ENCODE peak calls at places on chromosomes 1 and 21, in nine cellular contexts. One of them, this sample, is unnamed.

GRCh38 chr1:98003442-98003841 is 82.6 kb upstream of the DPYD start:
- DNase-seq in A673: peak
- DNase-seq in type B pancreatic cell: no peak
- DNase-seq in mesothelial cell of epicardium: no peak
- DNase-seq in GM13976: no peak
- DNase-seq in astrocyte of the spinal cord: no peak
- DNase-seq in body of pancreas: no peak
- DNase-seq in uterus: no peak
- DNase-seq in esophagus squamous epithelium: no peak
- DNase-seq in this sample: no peak

GRCh38 chr21:44425307-44425894 is 29.9 kb upstream of the LRRC3 start:
- DNase-seq in A673: no peak
- DNase-seq in astrocyte of the spinal cord: no peak
- DNase-seq in esophagus squamous epithelium: no peak
- DNase-seq in body of pancreas: peak
- DNase-seq in GM13976: no peak
- DNase-seq in uterus: no peak
- DNase-seq in mesothelial cell of epicardium: no peak
- DNase-seq in type B pancreatic cell: no peak
- DNase-seq in this sample: peak

GRCh38 chr1:225770586-225771248 is 6.9 kb upstream of the SRP9 start:
- DNase-seq in uterus: no peak
- DNase-seq in type B pancreatic cell: no peak
- DNase-seq in mesothelial cell of epicardium: no peak
- DNase-seq in astrocyte of the spinal cord: no peak
- DNase-seq in esophagus squamous epithelium: no peak
- DNase-seq in A673: no peak
- DNase-seq in body of pancreas: no peak
- DNase-seq in GM13976: no peak
- DNase-seq in this sample: peak

GRCh38 chr1:235911876-235912275 is 45.2 kb upstream of the LYST start:
- DNase-seq in uterus: no peak
- DNase-seq in type B pancreatic cell: no peak
- DNase-seq in mesothelial cell of epicardium: no peak
- DNase-seq in esophagus squamous epithelium: no peak
- DNase-seq in GM13976: no peak
- DNase-seq in A673: no peak
- DNase-seq in body of pancreas: no peak
- DNase-seq in astrocyte of the spinal cord: no peak
- DNase-seq in this sample: no peak

GRCh38 chr1:119859647-119860046 is 36.7 kb downstream of the ADAM30 start:
- DNase-seq in esophagus squamous epithelium: no peak
- DNase-seq in A673: peak
- DNase-seq in astrocyte of the spinal cord: peak
- DNase-seq in GM13976: no peak
- DNase-seq in type B pancreatic cell: no peak
- DNase-seq in uterus: no peak
- DNase-seq in body of pancreas: no peak
- DNase-seq in mesothelial cell of epicardium: no peak
- DNase-seq in this sample: no peak

GRCh38 chr21:30306821-30307330 is 13.2 kb downstream of the KRTAP26-1 start:
- DNase-seq in astrocyte of the spinal cord: no peak
- DNase-seq in type B pancreatic cell: no peak
- DNase-seq in mesothelial cell of epicardium: no peak
- DNase-seq in esophagus squamous epithelium: no peak
- DNase-seq in A673: no peak
- DNase-seq in GM13976: no peak
- DNase-seq in uterus: no peak
- DNase-seq in body of pancreas: peak
- DNase-seq in this sample: no peak

GRCh38 chr21:46346296-46347202 is 22.6 kb downstream of the PCNT start:
- DNase-seq in mesothelial cell of epicardium: no peak
- DNase-seq in body of pancreas: no peak
- DNase-seq in GM13976: no peak
- DNase-seq in type B pancreatic cell: no peak
- DNase-seq in astrocyte of the spinal cord: no peak
- DNase-seq in A673: no peak
- DNase-seq in uterus: no peak
- DNase-seq in esophagus squamous epithelium: no peak
- DNase-seq in this sample: no peak

GRCh38 chr1:151175910-151176309 is at the start of gene TMOD4:
- DNase-seq in body of pancreas: no peak
- DNase-seq in esophagus squamous epithelium: no peak
- DNase-seq in GM13976: peak
- DNase-seq in A673: peak
- DNase-seq in astrocyte of the spinal cord: peak
- DNase-seq in uterus: no peak
- DNase-seq in type B pancreatic cell: no peak
- DNase-seq in mesothelial cell of epicardium: no peak
- DNase-seq in this sample: no peak

GRCh38 chr1:31507221-31507620 is 69.1 kb upstream of the TINAGL1 start:
- DNase-seq in type B pancreatic cell: no peak
- DNase-seq in GM13976: no peak
- DNase-seq in esophagus squamous epithelium: no peak
- DNase-seq in body of pancreas: no peak
- DNase-seq in uterus: no peak
- DNase-seq in mesothelial cell of epicardium: no peak
- DNase-seq in astrocyte of the spinal cord: no peak
- DNase-seq in A673: no peak
- DNase-seq in this sample: no peak

GRCh38 chr1:232413674-232414073 is 216.3 kb downstream of the SIPA1L2 start:
- DNase-seq in A673: no peak
- DNase-seq in body of pancreas: no peak
- DNase-seq in esophagus squamous epithelium: no peak
- DNase-seq in type B pancreatic cell: no peak
- DNase-seq in GM13976: no peak
- DNase-seq in mesothelial cell of epicardium: no peak
- DNase-seq in astrocyte of the spinal cord: no peak
- DNase-seq in uterus: no peak
- DNase-seq in this sample: no peak

GRCh38 chr1:30403061-30403645 is 320.2 kb downstream of the MATN1 start:
- DNase-seq in esophagus squamous epithelium: no peak
- DNase-seq in A673: no peak
- DNase-seq in body of pancreas: no peak
- DNase-seq in astrocyte of the spinal cord: no peak
- DNase-seq in mesothelial cell of epicardium: no peak
- DNase-seq in uterus: no peak
- DNase-seq in GM13976: no peak
- DNase-seq in type B pancreatic cell: no peak
- DNase-seq in this sample: no peak

GRCh38 chr1:15680614-15681345 is 3.3 kb upstream of the PLEKHM2 start:
- DNase-seq in esophagus squamous epithelium: no peak
- DNase-seq in uterus: no peak
- DNase-seq in GM13976: no peak
- DNase-seq in A673: no peak
- DNase-seq in astrocyte of the spinal cord: peak
- DNase-seq in type B pancreatic cell: no peak
- DNase-seq in body of pancreas: no peak
- DNase-seq in mesothelial cell of epicardium: no peak
- DNase-seq in this sample: no peak

GRCh38 chr1:215599418-215599817 is 32.3 kb downstream of the KCTD3 start:
- DNase-seq in mesothelial cell of epicardium: no peak
- DNase-seq in esophagus squamous epithelium: no peak
- DNase-seq in A673: peak
- DNase-seq in uterus: no peak
- DNase-seq in GM13976: no peak
- DNase-seq in astrocyte of the spinal cord: peak
- DNase-seq in body of pancreas: no peak
- DNase-seq in type B pancreatic cell: no peak
- DNase-seq in this sample: no peak

GRCh38 chr1:229148041-229148671 is 122.8 kb upstream of the RAB4A start:
- DNase-seq in esophagus squamous epithelium: no peak
- DNase-seq in type B pancreatic cell: no peak
- DNase-seq in A673: no peak
- DNase-seq in body of pancreas: peak
- DNase-seq in GM13976: no peak
- DNase-seq in astrocyte of the spinal cord: no peak
- DNase-seq in uterus: no peak
- DNase-seq in mesothelial cell of epicardium: no peak
- DNase-seq in this sample: no peak

GRCh38 chr1:211630236-211631081 is 45.0 kb downstream of the NEK2 start:
- DNase-seq in mesothelial cell of epicardium: no peak
- DNase-seq in type B pancreatic cell: no peak
- DNase-seq in esophagus squamous epithelium: no peak
- DNase-seq in A673: peak
- DNase-seq in body of pancreas: peak
- DNase-seq in astrocyte of the spinal cord: no peak
- DNase-seq in GM13976: no peak
- DNase-seq in uterus: no peak
- DNase-seq in this sample: no peak
- TF ChIP-seq CTCF in mesothelial cell of epicardium: no peak
- TF ChIP-seq CTCF in type B pancreatic cell: no peak
- TF ChIP-seq CTCF in esophagus squamous epithelium: no peak
- TF ChIP-seq CTCF in A673: peak
- TF ChIP-seq CTCF in body of pancreas: no peak
- TF ChIP-seq CTCF in astrocyte of the spinal cord: no peak
- TF ChIP-seq CTCF in GM13976: no peak
- TF ChIP-seq CTCF in uterus: no peak
- TF ChIP-seq CTCF in this sample: no peak

GRCh38 chr1:46183119-46183842 is 7.0 kb upstream of the P3R3URF start:
- DNase-seq in A673: peak
- DNase-seq in esophagus squamous epithelium: no peak
- DNase-seq in GM13976: no peak
- DNase-seq in astrocyte of the spinal cord: peak
- DNase-seq in type B pancreatic cell: no peak
- DNase-seq in body of pancreas: peak
- DNase-seq in mesothelial cell of epicardium: no peak
- DNase-seq in uterus: peak
- DNase-seq in this sample: peak
- TF ChIP-seq CTCF in A673: no peak
- TF ChIP-seq CTCF in esophagus squamous epithelium: no peak
- TF ChIP-seq CTCF in GM13976: no peak
- TF ChIP-seq CTCF in astrocyte of the spinal cord: no peak
- TF ChIP-seq CTCF in type B pancreatic cell: no peak
- TF ChIP-seq CTCF in body of pancreas: peak
- TF ChIP-seq CTCF in mesothelial cell of epicardium: no peak
- TF ChIP-seq CTCF in uterus: no peak
- TF ChIP-seq CTCF in this sample: no peak

GRCh38 chr1:24226754-24227153 is 39.7 kb upstream of the IFNLR1 start:
- DNase-seq in type B pancreatic cell: no peak
- DNase-seq in mesothelial cell of epicardium: no peak
- DNase-seq in A673: no peak
- DNase-seq in GM13976: no peak
- DNase-seq in uterus: no peak
- DNase-seq in astrocyte of the spinal cord: no peak
- DNase-seq in esophagus squamous epithelium: no peak
- DNase-seq in body of pancreas: no peak
- DNase-seq in this sample: no peak
- TF ChIP-seq CTCF in type B pancreatic cell: no peak
- TF ChIP-seq CTCF in mesothelial cell of epicardium: no peak
- TF ChIP-seq CTCF in A673: no peak
- TF ChIP-seq CTCF in GM13976: no peak
- TF ChIP-seq CTCF in uterus: no peak
- TF ChIP-seq CTCF in astrocyte of the spinal cord: no peak
- TF ChIP-seq CTCF in esophagus squamous epithelium: no peak
- TF ChIP-seq CTCF in body of pancreas: no peak
- TF ChIP-seq CTCF in this sample: no peak

GRCh38 chr21:32182449-32182848 is 96.4 kb downstream of the MIS18A start:
- DNase-seq in A673: no peak
- DNase-seq in astrocyte of the spinal cord: no peak
- DNase-seq in mesothelial cell of epicardium: no peak
- DNase-seq in GM13976: no peak
- DNase-seq in esophagus squamous epithelium: no peak
- DNase-seq in body of pancreas: no peak
- DNase-seq in type B pancreatic cell: no peak
- DNase-seq in uterus: no peak
- DNase-seq in this sample: no peak

GRCh38 chr21:32185726-32186125 is 93.1 kb downstream of the MIS18A start:
- DNase-seq in astrocyte of the spinal cord: no peak
- DNase-seq in uterus: no peak
- DNase-seq in esophagus squamous epithelium: no peak
- DNase-seq in body of pancreas: no peak
- DNase-seq in A673: no peak
- DNase-seq in mesothelial cell of epicardium: no peak
- DNase-seq in GM13976: no peak
- DNase-seq in type B pancreatic cell: no peak
- DNase-seq in this sample: peak

GRCh38 chr21:32185103-32185502 is 93.7 kb downstream of the MIS18A start:
- DNase-seq in mesothelial cell of epicardium: no peak
- DNase-seq in esophagus squamous epithelium: no peak
- DNase-seq in GM13976: no peak
- DNase-seq in A673: no peak
- DNase-seq in body of pancreas: no peak
- DNase-seq in uterus: no peak
- DNase-seq in astrocyte of the spinal cord: no peak
- DNase-seq in type B pancreatic cell: no peak
- DNase-seq in this sample: peak

GRCh38 chr21:32184059-32184458 is 94.8 kb downstream of the MIS18A start:
- DNase-seq in uterus: no peak
- DNase-seq in GM13976: no peak
- DNase-seq in type B pancreatic cell: no peak
- DNase-seq in astrocyte of the spinal cord: no peak
- DNase-seq in mesothelial cell of epicardium: no peak
- DNase-seq in A673: peak
- DNase-seq in esophagus squamous epithelium: no peak
- DNase-seq in body of pancreas: no peak
- DNase-seq in this sample: no peak

DNA sequence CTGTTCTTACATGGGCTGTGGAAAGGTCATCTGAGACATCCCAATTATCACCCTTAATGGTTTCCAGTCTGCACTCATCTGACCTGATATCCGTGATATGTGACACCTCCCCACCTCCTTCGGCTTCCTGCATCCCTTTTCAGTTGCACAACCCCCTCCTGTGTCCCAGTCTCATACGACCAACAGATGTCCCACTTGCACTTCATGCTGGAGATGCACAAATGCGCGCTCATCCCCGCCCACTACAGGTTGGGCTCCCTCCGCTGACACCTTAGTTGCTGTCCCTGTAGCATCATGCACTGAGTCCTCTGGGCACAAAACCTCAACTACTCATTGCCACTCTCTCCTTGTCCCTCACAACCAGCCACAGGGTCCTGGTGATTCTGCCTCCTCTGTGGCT is 94.4 kb downstream of the MIS18A start:
- DNase-seq in esophagus squamous epithelium: no peak
- DNase-seq in mesothelial cell of epicardium: no peak
- DNase-seq in uterus: no peak
- DNase-seq in astrocyte of the spinal cord: no peak
- DNase-seq in type B pancreatic cell: no peak
- DNase-seq in body of pancreas: no peak
- DNase-seq in GM13976: no peak
- DNase-seq in A673: no peak
- DNase-seq in this sample: no peak
- TF ChIP-seq CTCF in esophagus squamous epithelium: no peak
- TF ChIP-seq CTCF in mesothelial cell of epicardium: no peak
- TF ChIP-seq CTCF in uterus: no peak
- TF ChIP-seq CTCF in astrocyte of the spinal cord: no peak
- TF ChIP-seq CTCF in type B pancreatic cell: no peak
- TF ChIP-seq CTCF in body of pancreas: no peak
- TF ChIP-seq CTCF in GM13976: no peak
- TF ChIP-seq CTCF in A673: no peak
- TF ChIP-seq CTCF in this sample: no peak

DNA sequence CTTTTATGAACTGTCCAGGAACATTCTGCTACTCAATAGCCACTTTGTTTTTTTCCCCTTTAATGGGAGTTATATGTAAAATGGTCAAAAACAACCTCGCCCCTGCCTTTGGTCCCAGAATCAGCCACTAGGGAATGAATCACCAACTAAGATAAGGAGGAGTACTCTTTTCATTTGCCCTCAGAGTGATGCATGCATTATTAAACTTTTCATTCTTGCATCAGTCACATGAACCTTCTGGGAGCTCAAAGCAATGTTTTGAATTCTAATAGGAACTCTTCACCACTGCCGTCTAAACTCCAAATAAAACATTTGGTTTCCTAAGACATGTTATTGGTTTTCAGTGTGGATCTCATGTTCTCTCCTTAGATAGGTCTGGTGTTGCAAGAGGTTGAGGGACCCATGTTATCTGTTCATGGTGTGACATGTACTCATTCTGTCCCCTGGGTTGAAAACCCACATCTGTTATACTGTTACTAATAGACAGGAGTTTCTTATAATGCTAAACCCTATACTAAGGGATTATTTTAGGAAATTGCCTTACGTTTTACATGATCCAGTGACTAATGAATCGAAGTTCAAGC is 17.8 kb upstream of the HSD17B7 start:
- DNase-seq in esophagus squamous epithelium: no peak
- DNase-seq in GM13976: no peak
- DNase-seq in A673: no peak
- DNase-seq in astrocyte of the spinal cord: no peak
- DNase-seq in type B pancreatic cell: no peak
- DNase-seq in body of pancreas: no peak
- DNase-seq in uterus: no peak
- DNase-seq in mesothelial cell of epicardium: no peak
- DNase-seq in this sample: no peak
- TF ChIP-seq CTCF in esophagus squamous epithelium: no peak
- TF ChIP-seq CTCF in GM13976: no peak
- TF ChIP-seq CTCF in A673: no peak
- TF ChIP-seq CTCF in astrocyte of the spinal cord: no peak
- TF ChIP-seq CTCF in type B pancreatic cell: no peak
- TF ChIP-seq CTCF in body of pancreas: no peak
- TF ChIP-seq CTCF in uterus: no peak
- TF ChIP-seq CTCF in mesothelial cell of epicardium: no peak
- TF ChIP-seq CTCF in this sample: no peak